ENCODE peak calls at places on chromosome 9, in ten cellular contexts. A is stimulated activated CD8-positive, alpha-beta memory T cell treated with anti-CD3 and anti-CD28 coated beads, Interleukin-4, amount 100 ng/mL, for 48 hours; K is iPS-NIHi11; R is RCC 7860; N is stimulated activated naive CD8-positive, alpha-beta T cell treated with anti-CD3 and anti-CD28 coated beads, Interleukin-15, amount 100 ng/mL, for 72 hours; D is T-cell; T is activated CD4-positive, alpha-beta T cell treated with anti-CD3 and anti-CD28 coated beads, Interleukin-2, amount 10 ng/mL, durations not matched to agents 7 days and 5 days; U is stimulated activated CD4-positive, alpha-beta T cell treated with anti-CD3 and anti-CD28 coated beads, Interleukin-1b, Interleukin-23, amount 100 ng/mL, for 24 hours; O is CD8-positive, alpha-beta memory T cell; C is mucosa of descending colon. X is an unnamed sample.

GRCh38 chr9:6955251-6955921 is 197.6 kb downstream of the KDM4C start:
- DNase-seq in U (no peak), C (no peak), K (peak; percentile 40), T (no peak), A (no peak), D (no peak), O (no peak), R (no peak), N (no peak), X (peak; percentile 22)

GRCh38 chr9:93308158-93308602 is 124.2 kb downstream of the WNK2 start:
- DNase-seq in N (no peak), O (no peak), R (no peak), U (no peak), D (no peak), C (no peak), T (no peak), K (no peak), A (peak; percentile 9), X (no peak)

GRCh38 chr9:92206490-92206889 is 87.0 kb downstream of the IARS1 start:
- DNase-seq in U (no peak), R (peak; percentile 12), N (no peak), C (no peak), D (no peak), A (no peak), T (no peak), O (no peak), K (no peak), X (no peak)

GRCh38 chr9:11702529-11702928 is 990.7 kb upstream of the TYRP1 start:
- DNase-seq in C (no peak), N (no peak), O (no peak), K (no peak), U (no peak), T (no peak), A (no peak), R (no peak), D (no peak), X (no peak)

GRCh38 chr9:7844283-7844682 is 44.7 kb upstream of the DMAC1 start:
- DNase-seq in O (no peak), R (peak; percentile 6), A (no peak), U (no peak), K (peak; percentile 45), T (peak; percentile 15), C (peak; percentile 35), D (no peak), N (no peak), X (no peak)

GRCh38 chr9:126131066-126132010 is 195.3 kb upstream of the MVB12B start:
- DNase-seq in U (no peak), A (peak; percentile 16), N (no peak), O (no peak), T (no peak), K (no peak), C (no peak), R (no peak), D (no peak), X (no peak)

GRCh38 chr9:6428940-6429889 is 16.2 kb downstream of the UHRF2 start:
- DNase-seq in R (no peak), T (peak; percentile 41), D (no peak), O (no peak), U (no peak), N (no peak), K (no peak), A (no peak), C (no peak), X (no peak)

GRCh38 chr9:21075484-21075883 is 2.3 kb downstream of the IFNB1 start:
- DNase-seq in T (no peak), D (no peak), A (no peak), O (no peak), N (no peak), R (no peak), K (peak; percentile 6), C (no peak), U (no peak), X (no peak)

GRCh38 chr9:108258640-108259039 is 597.1 kb downstream of the ACTL7B start:
- DNase-seq in K (no peak), R (no peak), U (no peak), C (no peak), D (no peak), T (no peak), N (no peak), A (no peak), O (no peak), X (no peak)

GRCh38 chr9:93886911-93887310 is 68.2 kb downstream of the BARX1 start:
- DNase-seq in D (no peak), T (no peak), O (no peak), A (no peak), R (no peak), C (no peak), U (no peak), N (no peak), K (no peak), X (no peak)